ENCODE peak calls at places on chromosomes 11 and 22, in four cellular contexts. P is GM23338, I is NCI-H2029 treated with DMSO at 0.1 percent for 48 hours, Q is GM10248. Y is an unnamed sample.

GRCh38 chr22:46792841-46793261 is 30.4 kb downstream of the TBC1D22A start:
- DNase-seq in P (no peak), I (no peak), Q (no peak), Y (no peak)

GRCh38 chr11:72305077-72305476 is 61.1 kb upstream of the PHOX2A start:
- DNase-seq in P (no peak), I (no peak), Q (no peak), Y (no peak)

GRCh38 chr11:64788321-64789215 is 10.2 kb upstream of the SF1 start:
- DNase-seq in P (no peak), I (no peak), Q (no peak), Y (no peak)

GRCh38 chr11:111612211-111612610 is 10.0 kb downstream of the SIK2 start:
- DNase-seq in P (no peak), I (no peak), Q (no peak), Y (no peak)

GRCh38 chr11:110168404-110168803 is 75.2 kb downstream of the ZC3H12C start:
- DNase-seq in P (no peak), I (no peak), Q (no peak), Y (no peak)

GRCh38 chr11:121613724-121614123 is 161.0 kb upstream of the SORL1-AS1 start:
- DNase-seq in P (no peak), I (peak), Q (no peak), Y (no peak)

GRCh38 chr11:129291556-129291955 is 84.1 kb upstream of the BARX2 start:
- DNase-seq in P (no peak), I (no peak), Q (no peak), Y (no peak)

GRCh38 chr11:1889941-1890855 is 1.5 kb downstream of the PRR33 start:
- DNase-seq in P (no peak), I (no peak), Q (peak), Y (no peak)

GRCh38 chr22:21762712-21763581 is 27.4 kb upstream of the YPEL1 start:
- DNase-seq in P (no peak), I (no peak), Q (peak), Y (no peak)

GRCh38 chr11:125227151-125227550 is 62.6 kb downstream of the PKNOX2 start:
- DNase-seq in P (no peak), I (no peak), Q (no peak), Y (no peak)

GRCh38 chr11:100955318-100955717 is 174.3 kb downstream of the PGR start:
- DNase-seq in P (no peak), I (no peak), Q (no peak), Y (no peak)

GRCh38 chr11:82683029-82683428 is 50.6 kb downstream of the FAM181B start:
- DNase-seq in P (peak), I (no peak), Q (no peak), Y (no peak)

GRCh38 chr22:35900483-35901168 is 128.0 kb downstream of the RBFOX2 start:
- DNase-seq in P (peak), I (no peak), Q (no peak), Y (peak)

GRCh38 chr22:24953294-24954113 is 988 bp downstream of the KIAA1671 start:
- DNase-seq in P (peak), I (no peak), Q (no peak), Y (no peak)

GRCh38 chr11:120467627-120468026 is 43.9 kb upstream of the GRIK4 start:
- DNase-seq in P (no peak), I (no peak), Q (no peak), Y (no peak)

GRCh38 chr11:66684635-66685034 is 6.9 kb upstream of the RBM4B start:
- DNase-seq in P (no peak), I (no peak), Q (no peak), Y (no peak)

GRCh38 chr22:25655536-25655935 is 86.5 kb upstream of the MYO18B start:
- DNase-seq in P (no peak), I (no peak), Q (no peak), Y (no peak)

GRCh38 chr11:23729088-23729487 is 767.8 kb upstream of the LUZP2 start:
- DNase-seq in P (no peak), I (no peak), Q (no peak), Y (no peak)

GRCh38 chr22:49148895-49149418 is 678.7 kb downstream of the BRD1 start:
- DNase-seq in P (no peak), I (no peak), Q (no peak), Y (no peak)

GRCh38 chr11:38481391-38481790 is 1883.4 kb upstream of the RAG2 start:
- DNase-seq in P (no peak), I (no peak), Q (no peak), Y (no peak)

GRCh38 chr22:39212721-39213376 is 31.9 kb downstream of the PDGFB start:
- DNase-seq in P (peak), I (no peak), Q (no peak), Y (peak)

GRCh38 chr22:50112151-50113118 is 22.6 kb downstream of the MOV10L1 start:
- DNase-seq in P (no peak), I (no peak), Q (no peak), Y (no peak)

GRCh38 chr11:8832571-8833260 is 78.3 kb upstream of the AKIP1 start:
- DNase-seq in P (peak), I (no peak), Q (peak), Y (no peak)

GRCh38 chr22:38718414-38718813 is 12.7 kb downstream of the GTPBP1 start:
- DNase-seq in P (peak), I (no peak), Q (no peak), Y (peak)

GRCh38 chr11:2136209-2136951 is 2.8 kb downstream of the IGF2 start:
- DNase-seq in P (peak), I (no peak), Q (no peak), Y (no peak)

GRCh38 chr22:19885841-19886592 is 31.3 kb upstream of the GNB1L start:
- DNase-seq in P (no peak), I (no peak), Q (no peak), Y (no peak)

GRCh38 chr22:50604623-50605348 is 4.2 kb downstream of the MAPK8IP2 start:
- DNase-seq in P (no peak), I (no peak), Q (no peak), Y (no peak)

GRCh38 chr11:71372693-71373657 is 75.2 kb downstream of the DHCR7 start:
- DNase-seq in P (peak), I (no peak), Q (no peak), Y (no peak)

GRCh38 chr11:127965947-127966668 is 621.2 kb downstream of the ETS1 start:
- DNase-seq in P (no peak), I (no peak), Q (no peak), Y (no peak)

GRCh38 chr11:20618083-20618482 is 18.7 kb downstream of the SLC6A5 start:
- DNase-seq in P (no peak), I (no peak), Q (no peak), Y (no peak)

GRCh38 chr11:35009941-35010337 is 93.5 kb downstream of the PDHX start:
- DNase-seq in P (no peak), I (no peak), Q (no peak), Y (no peak)

GRCh38 chr22:37505565-37505964 is 13.7 kb downstream of the CARD10 start:
- DNase-seq in P (no peak), I (no peak), Q (no peak), Y (no peak)

GRCh38 chr22:41943661-41944209 is 3.2 kb downstream of the CENPM start:
- DNase-seq in P (peak), I (no peak), Q (no peak), Y (no peak)

GRCh38 chr11:75773595-75774353 is 5.2 kb downstream of the DGAT2 start:
- DNase-seq in P (no peak), I (no peak), Q (peak), Y (no peak)

GRCh38 chr11:110294509-110294908 is 1.9 kb downstream of the RDX start:
- DNase-seq in P (no peak), I (no peak), Q (no peak), Y (no peak)

GRCh38 chr11:4991066-4991465 is 3.6 kb upstream of the OR51L1 start:
- DNase-seq in P (peak), I (no peak), Q (no peak), Y (no peak)

GRCh38 chr11:9664276-9665171 is 647 bp downstream of the SWAP70 start:
- DNase-seq in P (peak), I (no peak), Q (peak), Y (no peak)

GRCh38 chr22:30127749-30128166 is 47.5 kb downstream of the HORMAD2 start:
- DNase-seq in P (no peak), I (no peak), Q (no peak), Y (no peak)